ENCODE peak calls at places on chromosomes 6 and 20, in ten cellular contexts. H, J, N, C, Q, I, D, M, Y and S are unnamed samples.

GRCh38 chr6:89139509-89140346 is 6.1 kb upstream of the PM20D2 start:
- DNase-seq in Q (no peak), J (no peak), H (no peak), I (no peak), D (no peak), M (no peak), Y (no peak), C (no peak), N (no peak), S (no peak)

GRCh38 chr6:551405-551804 is 105.5 kb downstream of the HUS1B start:
- DNase-seq in M (no peak), Y (peak; percentile 12), J (no peak), N (no peak), I (no peak), Q (peak; percentile 60), C (no peak), H (no peak), D (no peak), S (no peak)

GRCh38 chr6:135094403-135094821 is 39.8 kb upstream of the HBS1L start:
- DNase-seq in H (no peak), D (no peak), N (no peak), Q (no peak), Y (no peak), C (no peak), J (no peak), I (no peak), M (no peak), S (no peak)

GRCh38 chr6:25919657-25920056 is 10.8 kb downstream of the SLC17A2 start:
- DNase-seq in Q (no peak), I (no peak), N (no peak), Y (no peak), H (no peak), D (no peak), C (peak; percentile 80), J (no peak), M (no peak), S (no peak)

GRCh38 chr6:46267515-46267914 is 96.7 kb upstream of the ENPP5 start:
- DNase-seq in H (no peak), Y (no peak), C (no peak), M (no peak), J (no peak), I (no peak), N (no peak), D (no peak), Q (no peak), S (no peak)

GRCh38 chr6:45972795-45973503 is 42.7 kb downstream of the CLIC5 start:
- DNase-seq in J (no peak), H (no peak), Q (no peak), I (no peak), M (no peak), Y (no peak), C (no peak), D (no peak), N (no peak), S (no peak)

GRCh38 chr20:18650224-18650623 is 62.4 kb downstream of the DTD1 start:
- DNase-seq in Q (no peak), D (no peak), N (no peak), M (no peak), H (no peak), C (no peak), I (no peak), J (no peak), Y (no peak), S (no peak)

GRCh38 chr6:113361014-113361645 is 496.0 kb upstream of the MARCKS start:
- DNase-seq in Q (no peak), Y (peak; percentile 82), C (no peak), I (no peak), N (peak; percentile 66), H (no peak), M (no peak), J (no peak), D (no peak), S (no peak)

GRCh38 chr20:15930324-15931305 is 642.6 kb downstream of the KIF16B start:
- DNase-seq in I (peak; percentile 48), C (no peak), Y (peak; percentile 28), D (no peak), Q (no peak), N (no peak), H (no peak), J (peak; percentile 58), M (no peak), S (no peak)

GRCh38 chr20:53142651-53143177 is 170.6 kb downstream of the TSHZ2 start:
- DNase-seq in M (no peak), Y (no peak), H (no peak), J (no peak), C (no peak), N (no peak), I (no peak), Q (no peak), D (no peak), S (peak; percentile 15)

GRCh38 chr20:23614163-23614562 is 8.4 kb upstream of the CST9 start:
- DNase-seq in Y (no peak), H (no peak), Q (no peak), N (no peak), C (no peak), M (no peak), I (no peak), J (no peak), D (no peak), S (no peak)

GRCh38 chr6:155244434-155244833 is 19.4 kb upstream of the CLDN20 start:
- DNase-seq in Q (no peak), Y (no peak), C (no peak), D (no peak), J (no peak), H (no peak), N (no peak), I (no peak), M (no peak), S (no peak)
- H3K9me3 ChIP-seq in Q (no peaks in the 10 kb centered on the region), Y (no peaks in the 10 kb centered on the region), C (no peaks in the 10 kb centered on the region), D (no peaks in the 10 kb centered on the region), J (no peaks in the 10 kb centered on the region), H (no peaks in the 10 kb centered on the region), N (no peaks in the 10 kb centered on the region), I (no peaks in the 10 kb centered on the region), M (no peaks in the 10 kb centered on the region), S (no peaks in the 10 kb centered on the region)

GRCh38 chr6:125210667-125211066 is 57.1 kb downstream of the TPD52L1 start:
- DNase-seq in N (no peak), H (no peak), D (no peak), M (no peak), Q (no peak), I (no peak), J (no peak), C (no peak), Y (no peak), S (no peak)

GRCh38 chr6:125206389-125206788 is 52.8 kb downstream of the TPD52L1 start:
- DNase-seq in Y (no peak), J (no peak), D (no peak), H (no peak), Q (no peak), M (no peak), C (no peak), N (no peak), I (no peak), S (no peak)

GRCh38 chr6:125207956-125208355 is 54.4 kb downstream of the TPD52L1 start:
- DNase-seq in Q (no peak), I (no peak), Y (no peak), H (no peak), M (no peak), C (no peak), N (no peak), J (no peak), D (no peak), S (no peak)

GRCh38 chr6:125211352-125211751 is 57.8 kb downstream of the TPD52L1 start:
- DNase-seq in M (no peak), J (no peak), Y (no peak), C (no peak), I (no peak), Q (no peak), H (no peak), D (no peak), N (no peak), S (no peak)

GRCh38 chr6:125208625-125209249 is 55.2 kb downstream of the TPD52L1 start:
- DNase-seq in N (no peak), I (no peak), Q (no peak), J (no peak), Y (no peak), M (no peak), C (no peak), H (no peak), D (no peak), S (no peak)
- TF ChIP-seq POLR2A in N (no peak), I (no peak), Q (no peak), J (no peak), Y (no peak), M (no peak), C (no peak), H (no peak), D (no peak), S (no peak)

GRCh38 chr6:16754274-16754673 is 7.0 kb downstream of the ATXN1 start:
- DNase-seq in Q (no peak), H (no peak), D (no peak), M (no peak), C (no peak), Y (no peak), I (no peak), J (no peak), N (no peak), S (no peak)

GRCh38 chr6:16756660-16757270 is 4.5 kb downstream of the ATXN1 start:
- DNase-seq in M (no peak), N (no peak), H (no peak), J (no peak), Y (no peak), Q (no peak), C (no peak), I (no peak), D (no peak), S (no peak)

GRCh38 chr6:16757332-16757731 is 3.9 kb downstream of the ATXN1 start:
- DNase-seq in C (no peak), D (no peak), J (no peak), Q (no peak), Y (no peak), N (no peak), I (no peak), M (no peak), H (no peak), S (no peak)

GRCh38 chr6:16755544-16755943 is 5.7 kb downstream of the ATXN1 start:
- DNase-seq in J (no peak), C (no peak), H (no peak), M (no peak), I (no peak), Q (no peak), N (no peak), Y (no peak), D (no peak), S (no peak)

GRCh38 chr6:16754864-16755263 is 6.4 kb downstream of the ATXN1 start:
- DNase-seq in I (no peak), N (no peak), Y (peak; percentile 91), C (no peak), J (no peak), Q (no peak), M (no peak), H (no peak), D (no peak), S (no peak)
- H3K4me1 ChIP-seq in I (no peaks in the 10 kb centered on the region), N (peaks cover 39% of the 10 kb centered on the region), Y (peaks cover 92% of the 10 kb centered on the region), C (peaks cover 3% of the 10 kb centered on the region), J (no peaks in the 10 kb centered on the region), Q (no peaks in the 10 kb centered on the region), M (peaks cover 11% of the 10 kb centered on the region), H (peaks cover 1% of the 10 kb centered on the region), D (no peaks in the 10 kb centered on the region), S (peaks cover 39% of the 10 kb centered on the region)

DNA sequence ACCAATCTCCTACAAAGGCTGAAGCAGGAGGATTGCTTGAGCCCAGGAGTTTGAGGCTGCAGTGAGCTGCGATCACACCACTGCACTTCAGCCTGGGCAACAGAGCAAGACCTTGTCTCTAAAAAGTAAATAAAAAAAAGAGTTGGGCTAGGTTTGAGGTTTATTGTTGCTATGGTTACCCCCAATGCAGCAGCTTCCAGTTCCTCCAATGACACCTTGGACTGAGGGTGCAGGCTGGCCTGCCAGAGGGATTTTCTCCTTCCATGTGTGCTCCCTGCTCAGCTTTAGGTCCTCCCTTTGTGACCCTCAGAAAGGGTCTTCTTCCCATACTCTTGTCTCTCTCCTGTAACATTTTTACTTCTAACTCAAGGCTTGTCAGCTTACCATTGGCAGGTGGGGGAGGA is 10.6 kb upstream of the TBC1D20 start:
- DNase-seq in C (no peak), I (no peak), M (no peak), Q (no peak), Y (peak; percentile 35), D (no peak), N (no peak), J (no peak), H (no peak), S (no peak)
- H3K9me3 ChIP-seq in C (no peaks in the 10 kb centered on the region), I (no peaks in the 10 kb centered on the region), M (no peaks in the 10 kb centered on the region), Q (no peaks in the 10 kb centered on the region), Y (peaks cover 42% of the 10 kb centered on the region), D (no peaks in the 10 kb centered on the region), N (no peaks in the 10 kb centered on the region), J (no peaks in the 10 kb centered on the region), H (no peaks in the 10 kb centered on the region), S (no peaks in the 10 kb centered on the region)